ENCODE peak calls at places on chromosomes 12 and 14, in seven cellular contexts. One of them, this sample, is unnamed.

GRCh38 chr14:60165547-60165876 is 314 bp upstream of the DHRS7 start:
- DNase-seq in cardiac fibroblast: no peak
- DNase-seq in occipital lobe: no peak
- DNase-seq in effector CD8-positive, alpha-beta T cell: no peak
- DNase-seq in transverse colon: no peak
- DNase-seq in stimulated activated CD8-positive, alpha-beta memory T cell treated with anti-CD3 and anti-CD28 coated beads, Interleukin-12 subunit alpha, Interleukin-12 subunit beta, amount 100 ng/mL, for 1 hour: no peak
- DNase-seq in A673: no peak
- DNase-seq in this sample: no peak

GRCh38 chr12:121284551-121285390 is 11.7 kb downstream of the CAMKK2 start:
- DNase-seq in cardiac fibroblast: peak
- DNase-seq in A673: no peak
- DNase-seq in occipital lobe: no peak
- DNase-seq in stimulated activated CD8-positive, alpha-beta memory T cell treated with anti-CD3 and anti-CD28 coated beads, Interleukin-12 subunit alpha, Interleukin-12 subunit beta, amount 100 ng/mL, for 1 hour: no peak
- DNase-seq in effector CD8-positive, alpha-beta T cell: no peak
- DNase-seq in transverse colon: peak
- DNase-seq in this sample: no peak

GRCh38 chr14:99120147-99121026 is 151.6 kb downstream of the BCL11B start:
- DNase-seq in effector CD8-positive, alpha-beta T cell: no peak
- DNase-seq in A673: no peak
- DNase-seq in stimulated activated CD8-positive, alpha-beta memory T cell treated with anti-CD3 and anti-CD28 coated beads, Interleukin-12 subunit alpha, Interleukin-12 subunit beta, amount 100 ng/mL, for 1 hour: no peak
- DNase-seq in occipital lobe: no peak
- DNase-seq in transverse colon: no peak
- DNase-seq in cardiac fibroblast: no peak
- DNase-seq in this sample: no peak

GRCh38 chr12:113996026-113996425 is 29.9 kb upstream of the RBM19 start:
- DNase-seq in A673: no peak
- DNase-seq in transverse colon: no peak
- DNase-seq in cardiac fibroblast: no peak
- DNase-seq in occipital lobe: no peak
- DNase-seq in stimulated activated CD8-positive, alpha-beta memory T cell treated with anti-CD3 and anti-CD28 coated beads, Interleukin-12 subunit alpha, Interleukin-12 subunit beta, amount 100 ng/mL, for 1 hour: no peak
- DNase-seq in effector CD8-positive, alpha-beta T cell: no peak
- DNase-seq in this sample: no peak

GRCh38 chr12:93092559-93092945 is 163.5 kb upstream of the EEA1 start:
- DNase-seq in occipital lobe: no peak
- DNase-seq in effector CD8-positive, alpha-beta T cell: no peak
- DNase-seq in transverse colon: no peak
- DNase-seq in cardiac fibroblast: no peak
- DNase-seq in A673: no peak
- DNase-seq in stimulated activated CD8-positive, alpha-beta memory T cell treated with anti-CD3 and anti-CD28 coated beads, Interleukin-12 subunit alpha, Interleukin-12 subunit beta, amount 100 ng/mL, for 1 hour: no peak
- DNase-seq in this sample: no peak

GRCh38 chr12:92511776-92512175 is 191.0 kb upstream of the PLEKHG7 start:
- DNase-seq in stimulated activated CD8-positive, alpha-beta memory T cell treated with anti-CD3 and anti-CD28 coated beads, Interleukin-12 subunit alpha, Interleukin-12 subunit beta, amount 100 ng/mL, for 1 hour: no peak
- DNase-seq in A673: no peak
- DNase-seq in occipital lobe: no peak
- DNase-seq in cardiac fibroblast: no peak
- DNase-seq in effector CD8-positive, alpha-beta T cell: no peak
- DNase-seq in transverse colon: no peak
- DNase-seq in this sample: no peak

GRCh38 chr12:121693155-121693554 is 19.4 kb upstream of the TMEM120B start:
- DNase-seq in A673: no peak
- DNase-seq in effector CD8-positive, alpha-beta T cell: no peak
- DNase-seq in occipital lobe: no peak
- DNase-seq in transverse colon: no peak
- DNase-seq in cardiac fibroblast: no peak
- DNase-seq in stimulated activated CD8-positive, alpha-beta memory T cell treated with anti-CD3 and anti-CD28 coated beads, Interleukin-12 subunit alpha, Interleukin-12 subunit beta, amount 100 ng/mL, for 1 hour: no peak
- DNase-seq in this sample: no peak

GRCh38 chr14:68191567-68192321 is 372.2 kb downstream of the RAD51B start:
- DNase-seq in effector CD8-positive, alpha-beta T cell: no peak
- DNase-seq in occipital lobe: no peak
- DNase-seq in stimulated activated CD8-positive, alpha-beta memory T cell treated with anti-CD3 and anti-CD28 coated beads, Interleukin-12 subunit alpha, Interleukin-12 subunit beta, amount 100 ng/mL, for 1 hour: no peak
- DNase-seq in A673: no peak
- DNase-seq in cardiac fibroblast: peak
- DNase-seq in transverse colon: no peak
- DNase-seq in this sample: no peak

GRCh38 chr12:63905523-63905922 is 61.0 kb downstream of the SRGAP1 start:
- DNase-seq in transverse colon: no peak
- DNase-seq in A673: peak
- DNase-seq in cardiac fibroblast: no peak
- DNase-seq in occipital lobe: no peak
- DNase-seq in effector CD8-positive, alpha-beta T cell: no peak
- DNase-seq in stimulated activated CD8-positive, alpha-beta memory T cell treated with anti-CD3 and anti-CD28 coated beads, Interleukin-12 subunit alpha, Interleukin-12 subunit beta, amount 100 ng/mL, for 1 hour: no peak
- DNase-seq in this sample: no peak

GRCh38 chr12:124551268-124552144 is 15.9 kb downstream of the NCOR2 start:
- DNase-seq in effector CD8-positive, alpha-beta T cell: no peak
- DNase-seq in occipital lobe: no peak
- DNase-seq in stimulated activated CD8-positive, alpha-beta memory T cell treated with anti-CD3 and anti-CD28 coated beads, Interleukin-12 subunit alpha, Interleukin-12 subunit beta, amount 100 ng/mL, for 1 hour: no peak
- DNase-seq in A673: peak
- DNase-seq in cardiac fibroblast: no peak
- DNase-seq in transverse colon: peak
- DNase-seq in this sample: peak

GRCh38 chr12:116937640-116938039 is 26.9 kb downstream of the FBXW8 start:
- DNase-seq in effector CD8-positive, alpha-beta T cell: no peak
- DNase-seq in transverse colon: no peak
- DNase-seq in stimulated activated CD8-positive, alpha-beta memory T cell treated with anti-CD3 and anti-CD28 coated beads, Interleukin-12 subunit alpha, Interleukin-12 subunit beta, amount 100 ng/mL, for 1 hour: no peak
- DNase-seq in occipital lobe: no peak
- DNase-seq in cardiac fibroblast: no peak
- DNase-seq in A673: peak
- DNase-seq in this sample: peak